ENCODE peak calls at places on chromosomes 13 and 19, in five cellular contexts. L is fibroblast of pulmonary artery, P is Calu3, T is AG04450, B is neural crest cell. I is an unnamed sample.

GRCh38 chr13:68190826-68191225 is 960.7 kb upstream of the PCDH9 start:
- DNase-seq in L (peak; percentile 7), P (peak; percentile 42), T (no peak), B (no peak), I (no peak)

GRCh38 chr19:33273881-33274662 is 28.3 kb downstream of the CEBPA start:
- DNase-seq in L (peak; percentile 85), P (peak; percentile 70), T (peak; percentile 34), B (no peak), I (no peak)

GRCh38 chr19:46478356-46478986 is 7.1 kb upstream of the PNMA8A start:
- DNase-seq in L (peak; percentile 60), P (no peak), T (no peak), B (no peak), I (no peak)

GRCh38 chr19:38070573-38070972 is 153.4 kb downstream of the DPF1 start:
- DNase-seq in L (peak; percentile 60), P (peak; percentile 28), T (peak; percentile 43), B (no peak), I (no peak)

GRCh38 chr19:35253316-35254286 is 4.8 kb downstream of the LSR start:
- DNase-seq in L (no peak), P (no peak), T (no peak), B (no peak), I (peak; percentile 6)

GRCh38 chr19:2280633-2281264 is 1.2 kb downstream of the PEAK3 start:
- DNase-seq in L (no peak), P (no peak), T (no peak), B (no peak), I (no peak)

GRCh38 chr19:7637374-7638256 is 705 bp downstream of the STXBP2 start:
- DNase-seq in L (peak; percentile 17), P (peak; percentile 53), T (no peak), B (no peak), I (no peak)

GRCh38 chr19:38039966-38040365 is 133.0 kb downstream of the SIPA1L3 start:
- DNase-seq in L (peak; percentile 67), P (no peak), T (peak; percentile 55), B (no peak), I (no peak)

GRCh38 chr13:82803341-82803740 is 1078.9 kb downstream of the SLITRK1 start:
- DNase-seq in L (peak; percentile 26), P (no peak), T (no peak), B (no peak), I (no peak)

GRCh38 chr19:11499327-11499726 is 6.3 kb downstream of the ZNF653 start:
- DNase-seq in L (no peak), P (no peak), T (no peak), B (no peak), I (no peak)

GRCh38 chr19:35249848-35250711 is 1.3 kb downstream of the LSR start:
- DNase-seq in L (no peak), P (no peak), T (no peak), B (no peak), I (peak; percentile 9)

GRCh38 chr19:41192574-41193419 is at the start of gene CYP2S1:
- DNase-seq in L (no peak), P (peak; percentile 71), T (no peak), B (no peak), I (no peak)

GRCh38 chr13:73090116-73090811 is 31.5 kb downstream of the KLF5 start:
- DNase-seq in L (peak; percentile 78), P (peak; percentile 58), T (peak; percentile 48), B (no peak), I (no peak)

GRCh38 chr19:38024991-38025716 is 118.1 kb downstream of the SIPA1L3 start:
- DNase-seq in L (no peak), P (no peak), T (no peak), B (no peak), I (no peak)

GRCh38 chr13:69565334-69565733 is 542.3 kb upstream of the ATXN8OS start:
- DNase-seq in L (no peak), P (peak; percentile 2), T (no peak), B (no peak), I (no peak)

GRCh38 chr13:72634859-72635258 is 92.6 kb downstream of the MZT1 start:
- DNase-seq in L (no peak), P (no peak), T (no peak), B (no peak), I (no peak)

GRCh38 chr19:16125738-16126495 is 14.2 kb downstream of the RAB8A start:
- DNase-seq in L (no peak), P (no peak), T (no peak), B (no peak), I (no peak)
- TF ChIP-seq CTCF in L (no peak), P (no peak), T (no peak), B (no peak), I (no peak)

GRCh38 chr13:93922063-93922462 is 557.4 kb downstream of the DCT start:
- DNase-seq in L (no peak), P (no peak), T (no peak), B (no peak), I (no peak)
- TF ChIP-seq CTCF in L (no peak), P (no peak), T (no peak), B (no peak), I (no peak)

GRCh38 chr13:20057963-20058362 is 99.4 kb downstream of the ZMYM2 start:
- DNase-seq in L (no peak), P (no peak), T (no peak), B (no peak), I (no peak)
- TF ChIP-seq CTCF in L (peak; percentile 13), P (no peak), T (peak; percentile 20), B (peak; percentile 29), I (no peak)

GRCh38 chr19:28876604-28877123 is 336.3 kb downstream of the UQCRFS1 start:
- DNase-seq in L (no peak), P (no peak), T (no peak), B (no peak), I (no peak)
- TF ChIP-seq CTCF in L (no peak), P (no peak), T (no peak), B (no peak), I (no peak)

GRCh38 chr19:18774107-18774506 is 17.0 kb downstream of the COMP start:
- DNase-seq in L (no peak), P (no peak), T (no peak), B (no peak), I (no peak)

GRCh38 chr19:18774782-18775444 is 16.2 kb downstream of the COMP start:
- DNase-seq in L (no peak), P (no peak), T (no peak), B (no peak), I (no peak)

GRCh38 chr19:18771328-18772242 is 19.5 kb downstream of the COMP start:
- DNase-seq in L (no peak), P (no peak), T (no peak), B (no peak), I (no peak)

GRCh38 chr19:18773682-18774081 is 17.4 kb downstream of the COMP start:
- DNase-seq in L (no peak), P (no peak), T (no peak), B (no peak), I (no peak)

GRCh38 chr19:18772620-18773587 is 18.2 kb downstream of the COMP start:
- DNase-seq in L (no peak), P (no peak), T (no peak), B (no peak), I (no peak)
- TF ChIP-seq CTCF in L (no peak), P (no peak), T (no peak), B (no peak), I (no peak)

GRCh38 chr13:95498886-95499285 is 53.6 kb upstream of the CLDN10 start:
- DNase-seq in L (no peak), P (no peak), T (no peak), B (no peak), I (no peak)

GRCh38 chr13:95496485-95496884 is 56.0 kb upstream of the CLDN10 start:
- DNase-seq in L (no peak), P (no peak), T (no peak), B (no peak), I (no peak)

GRCh38 chr13:95497307-95497943 is 55.1 kb upstream of the CLDN10 start:
- DNase-seq in L (no peak), P (no peak), T (no peak), B (no peak), I (no peak)

GRCh38 chr13:95492044-95492801 is 60.3 kb upstream of the CLDN10 start:
- DNase-seq in L (no peak), P (peak; percentile 42), T (no peak), B (no peak), I (no peak)

GRCh38 chr13:95494082-95494681 is 58.3 kb upstream of the CLDN10 start:
- DNase-seq in L (peak; percentile 87), P (peak; percentile 16), T (peak; percentile 29), B (peak; percentile 51), I (no peak)
- TF ChIP-seq CTCF in L (peak; percentile 78), P (no peak), T (peak; percentile 75), B (peak; percentile 75), I (peak; percentile 74)